ENCODE peak calls at places on chromosome 19, in seven cellular contexts. One of them, this sample, is unnamed.

GRCh38 chr19:32138416-32138815 is 207.0 kb upstream of the ZNF507 start:
- DNase-seq in prostate gland: no peak
- DNase-seq in amniotic stem cell: no peak
- DNase-seq in NCI-H460: no peak
- DNase-seq in activated CD4-positive, CD25-positive, alpha-beta regulatory T cell: no peak
- DNase-seq in GM04504: no peak
- DNase-seq in activated CD8-positive, alpha-beta memory T cell treated with anti-CD3 and anti-CD28 coated beads, Interleukin-2, amount 50 U/mL, for 4 hours: no peak
- DNase-seq in this sample: no peak

GRCh38 chr19:45469835-45470146 is 2.0 kb downstream of the FOSB start:
- DNase-seq in GM04504: no peak
- DNase-seq in NCI-H460: no peak
- DNase-seq in activated CD4-positive, CD25-positive, alpha-beta regulatory T cell: no peak
- DNase-seq in prostate gland: peak; percentile 93
- DNase-seq in amniotic stem cell: no peak
- DNase-seq in activated CD8-positive, alpha-beta memory T cell treated with anti-CD3 and anti-CD28 coated beads, Interleukin-2, amount 50 U/mL, for 4 hours: no peak
- DNase-seq in this sample: no peak

GRCh38 chr19:57800696-57801095 is 14.0 kb downstream of the ZNF552 start:
- DNase-seq in GM04504: no peak
- DNase-seq in NCI-H460: no peak
- DNase-seq in prostate gland: no peak
- DNase-seq in amniotic stem cell: no peak
- DNase-seq in activated CD8-positive, alpha-beta memory T cell treated with anti-CD3 and anti-CD28 coated beads, Interleukin-2, amount 50 U/mL, for 4 hours: no peak
- DNase-seq in activated CD4-positive, CD25-positive, alpha-beta regulatory T cell: no peak
- DNase-seq in this sample: no peak

GRCh38 chr19:2575734-2576481 is 100.0 kb downstream of the GADD45B start:
- DNase-seq in prostate gland: no peak
- DNase-seq in GM04504: peak; percentile 35
- DNase-seq in amniotic stem cell: no peak
- DNase-seq in activated CD8-positive, alpha-beta memory T cell treated with anti-CD3 and anti-CD28 coated beads, Interleukin-2, amount 50 U/mL, for 4 hours: no peak
- DNase-seq in NCI-H460: peak; percentile 60
- DNase-seq in activated CD4-positive, CD25-positive, alpha-beta regulatory T cell: no peak
- DNase-seq in this sample: no peak

GRCh38 chr19:3515891-3516422 is 9.8 kb downstream of the FZR1 start:
- DNase-seq in NCI-H460: no peak
- DNase-seq in activated CD8-positive, alpha-beta memory T cell treated with anti-CD3 and anti-CD28 coated beads, Interleukin-2, amount 50 U/mL, for 4 hours: no peak
- DNase-seq in GM04504: no peak
- DNase-seq in amniotic stem cell: no peak
- DNase-seq in activated CD4-positive, CD25-positive, alpha-beta regulatory T cell: no peak
- DNase-seq in prostate gland: no peak
- DNase-seq in this sample: no peak

GRCh38 chr19:898663-899062 is 5.4 kb downstream of the RNU6-9 start:
- DNase-seq in activated CD4-positive, CD25-positive, alpha-beta regulatory T cell: no peak
- DNase-seq in prostate gland: no peak
- DNase-seq in NCI-H460: no peak
- DNase-seq in activated CD8-positive, alpha-beta memory T cell treated with anti-CD3 and anti-CD28 coated beads, Interleukin-2, amount 50 U/mL, for 4 hours: no peak
- DNase-seq in amniotic stem cell: no peak
- DNase-seq in GM04504: no peak
- DNase-seq in this sample: no peak

GRCh38 chr19:934865-935422 is 9.1 kb downstream of the ARID3A start:
- DNase-seq in GM04504: peak; percentile 40
- DNase-seq in NCI-H460: no peak
- DNase-seq in activated CD8-positive, alpha-beta memory T cell treated with anti-CD3 and anti-CD28 coated beads, Interleukin-2, amount 50 U/mL, for 4 hours: no peak
- DNase-seq in activated CD4-positive, CD25-positive, alpha-beta regulatory T cell: no peak
- DNase-seq in prostate gland: peak; percentile 94
- DNase-seq in amniotic stem cell: no peak
- DNase-seq in this sample: no peak

GRCh38 chr19:13401388-13401787 is 104.9 kb downstream of the CACNA1A start:
- DNase-seq in activated CD4-positive, CD25-positive, alpha-beta regulatory T cell: no peak
- DNase-seq in NCI-H460: no peak
- DNase-seq in prostate gland: no peak
- DNase-seq in activated CD8-positive, alpha-beta memory T cell treated with anti-CD3 and anti-CD28 coated beads, Interleukin-2, amount 50 U/mL, for 4 hours: no peak
- DNase-seq in amniotic stem cell: no peak
- DNase-seq in GM04504: no peak
- DNase-seq in this sample: no peak

GRCh38 chr19:43759515-43759914 is 4.8 kb upstream of the SMG9 start:
- DNase-seq in activated CD4-positive, CD25-positive, alpha-beta regulatory T cell: no peak
- DNase-seq in NCI-H460: peak; percentile 89
- DNase-seq in GM04504: no peak
- DNase-seq in prostate gland: no peak
- DNase-seq in amniotic stem cell: no peak
- DNase-seq in activated CD8-positive, alpha-beta memory T cell treated with anti-CD3 and anti-CD28 coated beads, Interleukin-2, amount 50 U/mL, for 4 hours: no peak
- DNase-seq in this sample: no peak

GRCh38 chr19:34232566-34233481 is 21.5 kb upstream of the GARRE1 start:
- DNase-seq in amniotic stem cell: peak; percentile 69
- DNase-seq in activated CD8-positive, alpha-beta memory T cell treated with anti-CD3 and anti-CD28 coated beads, Interleukin-2, amount 50 U/mL, for 4 hours: no peak
- DNase-seq in NCI-H460: no peak
- DNase-seq in activated CD4-positive, CD25-positive, alpha-beta regulatory T cell: no peak
- DNase-seq in prostate gland: no peak
- DNase-seq in GM04504: peak; percentile 79
- DNase-seq in this sample: no peak

GRCh38 chr19:38132781-38133180 is 91.2 kb downstream of the DPF1 start:
- DNase-seq in activated CD8-positive, alpha-beta memory T cell treated with anti-CD3 and anti-CD28 coated beads, Interleukin-2, amount 50 U/mL, for 4 hours: no peak
- DNase-seq in prostate gland: no peak
- DNase-seq in NCI-H460: no peak
- DNase-seq in amniotic stem cell: no peak
- DNase-seq in GM04504: no peak
- DNase-seq in activated CD4-positive, CD25-positive, alpha-beta regulatory T cell: no peak
- DNase-seq in this sample: no peak

GRCh38 chr19:38944981-38945506 is 14.3 kb downstream of the MRPS12 start:
- DNase-seq in prostate gland: no peak
- DNase-seq in NCI-H460: no peak
- DNase-seq in activated CD4-positive, CD25-positive, alpha-beta regulatory T cell: no peak
- DNase-seq in activated CD8-positive, alpha-beta memory T cell treated with anti-CD3 and anti-CD28 coated beads, Interleukin-2, amount 50 U/mL, for 4 hours: no peak
- DNase-seq in GM04504: no peak
- DNase-seq in amniotic stem cell: no peak
- DNase-seq in this sample: no peak

GRCh38 chr19:48698046-48698445 is 2.3 kb downstream of the FUT2 start:
- DNase-seq in GM04504: peak; percentile 52
- DNase-seq in activated CD4-positive, CD25-positive, alpha-beta regulatory T cell: no peak
- DNase-seq in NCI-H460: no peak
- DNase-seq in prostate gland: no peak
- DNase-seq in activated CD8-positive, alpha-beta memory T cell treated with anti-CD3 and anti-CD28 coated beads, Interleukin-2, amount 50 U/mL, for 4 hours: no peak
- DNase-seq in amniotic stem cell: no peak
- DNase-seq in this sample: no peak